ENCODE peak calls at places on chromosomes 7 and 10, in four cellular contexts. One of them, this sample, is unnamed.

GRCh38 chr10:93712593-93712992 is 10.2 kb upstream of the FRA10AC1 start:
- DNase-seq in brain microvascular endothelial cell: no peak
- DNase-seq in BE2C: no peak
- DNase-seq in K562: no peak
- DNase-seq in this sample: no peak

GRCh38 chr7:76272872-76273271 is 29.6 kb upstream of the HSPB1 start:
- DNase-seq in brain microvascular endothelial cell: no peak
- DNase-seq in BE2C: no peak
- DNase-seq in K562: no peak
- DNase-seq in this sample: no peak

GRCh38 chr7:134558370-134558769 is 9.5 kb downstream of the AKR1B15 start:
- DNase-seq in K562: no peak
- DNase-seq in BE2C: no peak
- DNase-seq in brain microvascular endothelial cell: no peak
- DNase-seq in this sample: no peak

GRCh38 chr10:110074298-110074697 is 66.5 kb downstream of the ADD3 start:
- DNase-seq in K562: no peak
- DNase-seq in BE2C: no peak
- DNase-seq in brain microvascular endothelial cell: peak
- DNase-seq in this sample: no peak

GRCh38 chr10:603745-604144 is 85.7 kb downstream of the DIP2C start:
- DNase-seq in K562: no peak
- DNase-seq in BE2C: no peak
- DNase-seq in brain microvascular endothelial cell: no peak
- DNase-seq in this sample: no peak

GRCh38 chr10:110192552-110192951 is 14.9 kb upstream of the MXI1 start:
- DNase-seq in brain microvascular endothelial cell: no peak
- DNase-seq in K562: peak
- DNase-seq in BE2C: no peak
- DNase-seq in this sample: no peak

GRCh38 chr7:84675633-84676034 is 481.0 kb upstream of the SEMA3A start:
- DNase-seq in K562: no peak
- DNase-seq in brain microvascular endothelial cell: no peak
- DNase-seq in BE2C: peak
- DNase-seq in this sample: no peak

GRCh38 chr10:84510121-84510520 is 181.7 kb downstream of the CCSER2 start:
- DNase-seq in BE2C: no peak
- DNase-seq in K562: no peak
- DNase-seq in brain microvascular endothelial cell: peak
- DNase-seq in this sample: peak

GRCh38 chr7:158734861-158735260 is 30.3 kb upstream of the NCAPG2 start:
- DNase-seq in K562: no peak
- DNase-seq in brain microvascular endothelial cell: peak
- DNase-seq in BE2C: no peak
- DNase-seq in this sample: no peak

DNA sequence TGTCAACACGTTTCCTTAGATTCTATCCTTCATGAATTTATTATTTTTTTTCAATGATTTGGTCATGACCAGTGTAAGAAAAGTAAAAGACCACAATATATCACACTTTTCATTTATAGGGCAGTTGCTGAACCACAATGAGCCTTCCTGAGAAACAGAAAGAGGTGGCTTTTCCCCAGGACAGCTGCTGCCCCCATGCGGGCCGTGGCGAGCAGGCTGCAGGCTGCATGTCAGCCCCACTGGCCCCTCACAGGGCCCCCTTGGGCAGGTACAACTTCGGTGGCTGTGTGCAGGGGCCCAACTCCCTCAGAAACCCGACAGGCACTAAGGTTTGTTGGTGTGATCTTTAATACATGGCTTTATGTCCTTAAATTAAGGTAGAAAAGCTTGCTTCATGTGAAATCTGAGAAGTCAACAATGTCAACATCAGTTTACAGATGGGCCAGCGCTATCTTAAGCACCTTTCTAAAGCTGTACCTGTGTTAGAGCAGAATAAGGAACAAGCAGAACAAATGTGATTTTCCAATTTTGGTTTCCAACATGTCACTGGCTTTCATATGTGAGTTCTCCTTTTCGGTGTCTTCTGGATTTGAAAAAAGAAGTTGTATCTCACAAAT is 10.6 kb downstream of the BEND7 start:
- DNase-seq in K562: peak
- DNase-seq in brain microvascular endothelial cell: peak
- DNase-seq in BE2C: no peak
- DNase-seq in this sample: no peak
- TF ChIP-seq CTCF in K562: peak
- TF ChIP-seq CTCF in brain microvascular endothelial cell: peak
- TF ChIP-seq CTCF in BE2C: peak
- TF ChIP-seq CTCF in this sample: peak

GRCh38 chr7:151762501-151763245 is 114.2 kb downstream of the PRKAG2 start:
- DNase-seq in BE2C: no peak
- DNase-seq in brain microvascular endothelial cell: no peak
- DNase-seq in K562: no peak
- DNase-seq in this sample: no peak
- TF ChIP-seq CTCF in BE2C: no peak
- TF ChIP-seq CTCF in brain microvascular endothelial cell: no peak
- TF ChIP-seq CTCF in K562: no peak
- TF ChIP-seq CTCF in this sample: no peak

DNA sequence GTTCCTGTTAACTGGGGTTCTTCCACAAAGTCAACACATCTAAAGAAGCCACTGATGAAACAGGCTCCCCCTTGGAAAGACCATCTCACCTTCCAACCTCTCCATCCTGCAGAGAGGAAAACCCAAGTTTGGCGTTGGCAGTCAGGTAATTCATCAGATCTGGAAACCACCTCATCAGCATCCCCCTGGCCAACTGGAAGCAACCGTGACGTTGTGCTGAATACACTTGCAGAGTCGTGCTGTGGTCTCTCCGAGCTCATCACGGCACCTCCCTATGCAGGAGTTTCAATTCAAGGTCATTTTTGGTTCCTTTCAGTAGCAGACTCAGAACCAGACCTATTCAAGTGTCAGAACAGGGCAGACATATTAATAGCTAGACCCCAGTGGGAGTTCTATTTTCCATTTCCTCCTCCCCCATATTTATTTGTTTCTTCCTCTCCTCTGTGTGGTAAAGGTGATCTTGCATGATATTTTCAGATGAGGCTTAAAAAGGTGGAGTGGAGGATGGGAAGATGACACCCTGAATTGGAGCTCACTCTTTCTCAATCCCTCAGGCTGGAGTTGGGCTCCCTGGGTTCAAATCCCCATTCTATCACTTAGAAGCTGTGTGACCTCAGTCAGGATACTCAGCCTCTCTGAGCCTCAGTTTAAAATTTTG is 149.1 kb upstream of the ADO start:
- DNase-seq in BE2C: no peak
- DNase-seq in brain microvascular endothelial cell: no peak
- DNase-seq in K562: no peak
- DNase-seq in this sample: no peak
- TF ChIP-seq CTCF in BE2C: no peak
- TF ChIP-seq CTCF in brain microvascular endothelial cell: no peak
- TF ChIP-seq CTCF in K562: no peak
- TF ChIP-seq CTCF in this sample: no peak

DNA sequence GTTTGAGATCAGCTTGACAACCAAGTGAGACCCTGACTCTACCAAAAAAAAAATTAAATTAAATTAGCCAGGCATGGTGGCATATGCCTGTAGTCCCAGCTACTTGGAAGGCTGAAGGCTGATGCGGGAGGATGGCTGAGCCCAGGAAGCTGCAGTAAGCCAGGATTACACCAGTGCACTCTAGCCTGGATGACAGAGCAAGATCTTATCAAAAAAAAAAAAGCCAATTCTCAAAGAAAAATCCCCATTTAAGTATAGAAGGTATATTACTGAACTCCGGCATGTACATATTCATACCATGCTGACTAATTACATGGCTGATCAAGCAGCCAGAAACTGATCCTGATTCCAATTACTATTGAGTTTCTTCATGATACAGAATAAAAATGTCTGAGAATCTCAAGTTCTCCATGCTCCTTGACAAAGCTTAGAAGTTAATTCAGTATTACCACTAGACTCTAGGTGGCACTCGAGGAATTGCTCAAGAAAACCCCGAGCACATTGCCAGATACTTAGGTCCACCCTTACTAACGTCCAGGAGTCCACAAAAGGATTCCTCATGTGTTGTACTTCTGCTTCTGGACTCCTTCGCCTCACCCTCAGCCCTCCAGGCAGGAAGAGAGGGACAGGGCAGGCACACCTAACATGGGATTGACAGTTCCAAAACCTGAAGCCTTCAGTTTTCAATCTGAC is 148.9 kb downstream of the PARD3 start:
- DNase-seq in BE2C: peak
- DNase-seq in brain microvascular endothelial cell: peak
- DNase-seq in K562: peak
- DNase-seq in this sample: peak
- TF ChIP-seq CTCF in BE2C: peak
- TF ChIP-seq CTCF in brain microvascular endothelial cell: peak
- TF ChIP-seq CTCF in K562: peak
- TF ChIP-seq CTCF in this sample: peak

DNA sequence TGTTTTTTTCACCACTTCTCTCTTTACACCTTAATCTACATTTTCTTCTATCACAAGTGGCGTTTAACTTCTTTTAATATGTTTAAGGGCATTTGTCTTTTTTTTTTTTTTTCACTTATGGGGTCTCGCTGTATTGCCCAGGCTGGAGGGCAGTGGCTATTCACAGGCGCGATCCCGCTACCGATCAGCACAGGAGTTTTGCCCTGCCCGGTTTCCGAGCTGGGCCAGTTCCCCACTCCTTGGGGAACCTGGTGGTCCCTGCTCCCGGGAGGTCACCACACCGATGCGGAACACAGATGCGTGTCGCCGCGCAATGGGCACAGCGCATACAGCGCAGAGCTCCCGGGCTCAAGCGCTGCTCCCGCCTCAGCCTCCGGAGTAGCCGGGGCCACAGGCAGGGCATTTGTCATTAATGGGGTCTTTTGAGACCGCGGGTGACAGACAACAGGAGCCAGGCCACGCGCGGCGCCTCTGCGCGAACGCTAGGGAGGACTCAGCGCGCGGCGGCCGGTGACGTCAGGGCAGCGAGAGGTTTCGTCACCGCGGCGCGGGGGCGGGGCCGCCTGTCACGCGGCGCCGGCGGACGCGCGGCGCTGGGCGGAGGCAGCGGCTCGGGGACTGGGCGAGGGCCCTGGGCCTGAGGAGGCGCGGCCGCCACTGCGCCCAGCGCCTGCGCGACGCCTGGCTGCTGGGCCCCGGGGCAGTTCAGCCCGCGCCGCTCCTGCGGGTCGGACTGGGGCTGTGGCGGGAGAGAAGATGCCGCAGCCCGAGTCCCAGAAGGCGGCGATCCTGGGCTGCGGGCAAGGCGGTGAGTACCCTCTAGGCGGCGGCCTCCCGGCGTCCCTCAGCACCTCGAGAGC is at the start of gene GALNT11:
- DNase-seq in K562: peak
- DNase-seq in brain microvascular endothelial cell: peak
- DNase-seq in BE2C: peak
- DNase-seq in this sample: peak
- TF ChIP-seq CTCF in K562: peak
- TF ChIP-seq CTCF in brain microvascular endothelial cell: peak
- TF ChIP-seq CTCF in BE2C: no peak
- TF ChIP-seq CTCF in this sample: peak

GRCh38 chr10:123144697-123145541 is 3.0 kb upstream of the HMX2 start:
- DNase-seq in BE2C: no peak
- DNase-seq in brain microvascular endothelial cell: no peak
- DNase-seq in K562: peak
- DNase-seq in this sample: no peak
- TF ChIP-seq CTCF in BE2C: peak
- TF ChIP-seq CTCF in brain microvascular endothelial cell: peak
- TF ChIP-seq CTCF in K562: no peak
- TF ChIP-seq CTCF in this sample: peak

GRCh38 chr10:106866244-106866845 is 298.2 kb downstream of the SORCS1 start:
- DNase-seq in brain microvascular endothelial cell: no peak
- DNase-seq in K562: no peak
- DNase-seq in BE2C: no peak
- DNase-seq in this sample: no peak
- TF ChIP-seq CTCF in brain microvascular endothelial cell: no peak
- TF ChIP-seq CTCF in K562: no peak
- TF ChIP-seq CTCF in BE2C: no peak
- TF ChIP-seq CTCF in this sample: no peak

GRCh38 chr7:29921404-29922010 is 68.1 kb downstream of the SCRN1 start:
- DNase-seq in K562: peak
- DNase-seq in BE2C: peak
- DNase-seq in brain microvascular endothelial cell: peak
- DNase-seq in this sample: peak
- TF ChIP-seq CTCF in K562: peak
- TF ChIP-seq CTCF in BE2C: peak
- TF ChIP-seq CTCF in brain microvascular endothelial cell: peak
- TF ChIP-seq CTCF in this sample: peak